ENCODE peak calls at places on chromosomes 2 and 18, in seven cellular contexts. One of them, this sample, is unnamed.

GRCh38 chr2:235330775-235331438 is 162.9 kb upstream of the AGAP1 start:
- DNase-seq in K562: no peak
- DNase-seq in choroid plexus epithelial cell: peak
- DNase-seq in HepG2: no peak
- DNase-seq in PC-9: peak
- DNase-seq in heart right ventricle: no peak
- DNase-seq in AG04450: peak
- DNase-seq in this sample: peak

GRCh38 chr2:53515435-53516332 is 251.9 kb upstream of the CHAC2 start:
- DNase-seq in PC-9: peak
- DNase-seq in HepG2: no peak
- DNase-seq in K562: no peak
- DNase-seq in choroid plexus epithelial cell: no peak
- DNase-seq in heart right ventricle: no peak
- DNase-seq in AG04450: no peak
- DNase-seq in this sample: peak

GRCh38 chr18:49364821-49365220 is 95.6 kb downstream of the DYM start:
- DNase-seq in heart right ventricle: no peak
- DNase-seq in choroid plexus epithelial cell: no peak
- DNase-seq in AG04450: no peak
- DNase-seq in K562: no peak
- DNase-seq in HepG2: no peak
- DNase-seq in PC-9: no peak
- DNase-seq in this sample: no peak

GRCh38 chr2:149098722-149099121 is 60.2 kb downstream of the LYPD6B start:
- DNase-seq in K562: no peak
- DNase-seq in PC-9: no peak
- DNase-seq in choroid plexus epithelial cell: no peak
- DNase-seq in heart right ventricle: no peak
- DNase-seq in AG04450: no peak
- DNase-seq in HepG2: no peak
- DNase-seq in this sample: peak

GRCh38 chr18:8812631-8813030 is 107.3 kb downstream of the MTCL1 start:
- DNase-seq in heart right ventricle: no peak
- DNase-seq in AG04450: no peak
- DNase-seq in HepG2: no peak
- DNase-seq in PC-9: no peak
- DNase-seq in choroid plexus epithelial cell: no peak
- DNase-seq in K562: no peak
- DNase-seq in this sample: no peak

GRCh38 chr2:58677763-58678162 is 436.6 kb upstream of the FANCL start:
- DNase-seq in HepG2: no peak
- DNase-seq in K562: no peak
- DNase-seq in heart right ventricle: no peak
- DNase-seq in AG04450: no peak
- DNase-seq in choroid plexus epithelial cell: no peak
- DNase-seq in PC-9: no peak
- DNase-seq in this sample: no peak

GRCh38 chr18:10059610-10060468 is 146.0 kb downstream of the VAPA start:
- DNase-seq in choroid plexus epithelial cell: no peak
- DNase-seq in K562: no peak
- DNase-seq in AG04450: no peak
- DNase-seq in heart right ventricle: peak
- DNase-seq in HepG2: no peak
- DNase-seq in PC-9: no peak
- DNase-seq in this sample: no peak

GRCh38 chr2:234544659-234545611 is 48.1 kb upstream of the ARL4C start:
- DNase-seq in AG04450: no peak
- DNase-seq in PC-9: peak
- DNase-seq in choroid plexus epithelial cell: peak
- DNase-seq in heart right ventricle: peak
- DNase-seq in HepG2: peak
- DNase-seq in K562: peak
- DNase-seq in this sample: peak

GRCh38 chr2:241978670-241979069 is 109.1 kb downstream of the RTP5 start:
- DNase-seq in choroid plexus epithelial cell: no peak
- DNase-seq in K562: no peak
- DNase-seq in heart right ventricle: no peak
- DNase-seq in AG04450: no peak
- DNase-seq in HepG2: no peak
- DNase-seq in PC-9: no peak
- DNase-seq in this sample: no peak

GRCh38 chr2:58055027-58055786 is 8.6 kb downstream of the VRK2 start:
- DNase-seq in heart right ventricle: no peak
- DNase-seq in HepG2: no peak
- DNase-seq in PC-9: no peak
- DNase-seq in choroid plexus epithelial cell: no peak
- DNase-seq in K562: no peak
- DNase-seq in AG04450: no peak
- DNase-seq in this sample: no peak

GRCh38 chr2:127083819-127084503 is 23.0 kb downstream of the BIN1 start:
- DNase-seq in K562: no peak
- DNase-seq in AG04450: peak
- DNase-seq in heart right ventricle: peak
- DNase-seq in choroid plexus epithelial cell: peak
- DNase-seq in PC-9: peak
- DNase-seq in HepG2: no peak
- DNase-seq in this sample: peak

GRCh38 chr2:127085260-127085666 is 21.7 kb downstream of the BIN1 start:
- DNase-seq in PC-9: peak
- DNase-seq in HepG2: no peak
- DNase-seq in K562: no peak
- DNase-seq in AG04450: no peak
- DNase-seq in heart right ventricle: no peak
- DNase-seq in choroid plexus epithelial cell: no peak
- DNase-seq in this sample: peak

GRCh38 chr2:127086800-127087737 is 19.9 kb downstream of the BIN1 start:
- DNase-seq in choroid plexus epithelial cell: peak
- DNase-seq in HepG2: no peak
- DNase-seq in K562: peak
- DNase-seq in AG04450: peak
- DNase-seq in heart right ventricle: peak
- DNase-seq in PC-9: no peak
- DNase-seq in this sample: peak

GRCh38 chr2:127082974-127083373 is 24.0 kb downstream of the BIN1 start:
- DNase-seq in PC-9: no peak
- DNase-seq in AG04450: no peak
- DNase-seq in heart right ventricle: no peak
- DNase-seq in HepG2: no peak
- DNase-seq in K562: no peak
- DNase-seq in choroid plexus epithelial cell: peak
- DNase-seq in this sample: peak

DNA sequence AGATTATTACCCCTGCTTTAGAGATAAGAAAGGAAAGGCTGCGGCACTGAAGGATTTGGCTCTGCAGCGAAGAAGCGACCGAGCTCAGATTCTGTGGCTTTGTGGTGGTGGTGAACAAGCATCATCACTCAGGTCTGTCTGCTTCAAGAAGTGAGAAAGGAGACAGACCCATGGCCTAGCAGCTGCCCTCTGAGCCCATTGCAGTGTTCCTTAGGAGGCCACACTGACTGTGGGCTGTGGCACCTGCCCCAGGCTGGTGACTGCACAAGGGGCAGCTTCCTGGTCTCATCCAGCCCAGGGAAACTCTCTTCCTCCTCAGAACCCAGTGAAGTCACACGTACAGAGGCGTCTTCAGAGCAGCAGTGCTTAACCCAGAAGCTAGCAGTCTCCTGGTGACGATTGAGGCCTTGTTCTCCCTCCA is 22.3 kb downstream of the BIN1 start:
- DNase-seq in HepG2: no peak
- DNase-seq in heart right ventricle: no peak
- DNase-seq in AG04450: no peak
- DNase-seq in K562: no peak
- DNase-seq in PC-9: no peak
- DNase-seq in choroid plexus epithelial cell: no peak
- DNase-seq in this sample: no peak
- H3K4me3 ChIP-seq in HepG2: no peak
- H3K4me3 ChIP-seq in heart right ventricle: no peak
- H3K4me3 ChIP-seq in AG04450: peak
- H3K4me3 ChIP-seq in K562: no peak
- H3K4me3 ChIP-seq in PC-9: no peak
- H3K4me3 ChIP-seq in choroid plexus epithelial cell: no peak
- H3K4me3 ChIP-seq in this sample: peak

GRCh38 chr2:230924470-230925341 is at the start of gene GPR55:
- DNase-seq in heart right ventricle: no peak
- DNase-seq in PC-9: no peak
- DNase-seq in AG04450: no peak
- DNase-seq in choroid plexus epithelial cell: no peak
- DNase-seq in K562: peak
- DNase-seq in HepG2: no peak
- DNase-seq in this sample: no peak
- TF ChIP-seq CTCF in heart right ventricle: no peak
- TF ChIP-seq CTCF in PC-9: peak
- TF ChIP-seq CTCF in AG04450: peak
- TF ChIP-seq CTCF in choroid plexus epithelial cell: peak
- TF ChIP-seq CTCF in K562: peak
- TF ChIP-seq CTCF in HepG2: peak
- TF ChIP-seq CTCF in this sample: no peak

GRCh38 chr18:58639751-58640427 is 11.0 kb upstream of the ALPK2 start:
- DNase-seq in HepG2: no peak
- DNase-seq in heart right ventricle: no peak
- DNase-seq in choroid plexus epithelial cell: peak
- DNase-seq in PC-9: no peak
- DNase-seq in AG04450: peak
- DNase-seq in K562: no peak
- DNase-seq in this sample: peak
- H3K4me3 ChIP-seq in HepG2: no peak
- H3K4me3 ChIP-seq in heart right ventricle: no peak
- H3K4me3 ChIP-seq in choroid plexus epithelial cell: no peak
- H3K4me3 ChIP-seq in PC-9: no peak
- H3K4me3 ChIP-seq in AG04450: no peak
- H3K4me3 ChIP-seq in K562: no peak
- H3K4me3 ChIP-seq in this sample: no peak

GRCh38 chr18:28109781-28110460 is 67.0 kb downstream of the CDH2 start:
- DNase-seq in HepG2: no peak
- DNase-seq in AG04450: no peak
- DNase-seq in choroid plexus epithelial cell: no peak
- DNase-seq in PC-9: no peak
- DNase-seq in K562: no peak
- DNase-seq in heart right ventricle: no peak
- DNase-seq in this sample: peak

GRCh38 chr18:28112056-28112470 is 64.9 kb downstream of the CDH2 start:
- DNase-seq in choroid plexus epithelial cell: peak
- DNase-seq in HepG2: no peak
- DNase-seq in AG04450: no peak
- DNase-seq in K562: no peak
- DNase-seq in heart right ventricle: peak
- DNase-seq in PC-9: no peak
- DNase-seq in this sample: peak

GRCh38 chr18:28110924-28111323 is 66.0 kb downstream of the CDH2 start:
- DNase-seq in PC-9: no peak
- DNase-seq in heart right ventricle: no peak
- DNase-seq in HepG2: no peak
- DNase-seq in choroid plexus epithelial cell: no peak
- DNase-seq in AG04450: no peak
- DNase-seq in K562: no peak
- DNase-seq in this sample: no peak

GRCh38 chr18:28108254-28108653 is 68.7 kb downstream of the CDH2 start:
- DNase-seq in K562: no peak
- DNase-seq in HepG2: no peak
- DNase-seq in heart right ventricle: no peak
- DNase-seq in choroid plexus epithelial cell: no peak
- DNase-seq in PC-9: no peak
- DNase-seq in AG04450: no peak
- DNase-seq in this sample: no peak

DNA sequence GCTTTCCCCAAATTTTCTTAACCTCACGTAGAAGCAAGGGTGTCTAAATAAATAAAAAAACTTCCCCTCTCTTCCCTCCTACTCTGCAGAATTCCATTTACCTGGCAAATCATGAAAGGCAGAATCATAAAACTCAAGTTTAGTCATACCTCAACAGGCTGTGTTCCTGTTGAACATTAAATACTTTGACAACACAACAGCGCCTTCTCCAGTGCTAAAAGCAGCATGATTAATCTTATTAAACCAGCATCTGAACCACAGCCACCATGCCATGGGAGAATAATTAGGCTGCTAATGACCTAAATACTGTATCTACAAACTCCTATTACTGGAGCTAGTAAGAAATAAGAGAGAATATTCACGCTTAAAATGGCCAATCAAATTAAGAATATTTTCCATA is 68.1 kb downstream of the CDH2 start:
- DNase-seq in PC-9: no peak
- DNase-seq in choroid plexus epithelial cell: peak
- DNase-seq in K562: no peak
- DNase-seq in AG04450: no peak
- DNase-seq in HepG2: no peak
- DNase-seq in heart right ventricle: no peak
- DNase-seq in this sample: peak
- TF ChIP-seq CTCF in PC-9: no peak
- TF ChIP-seq CTCF in choroid plexus epithelial cell: peak
- TF ChIP-seq CTCF in K562: no peak
- TF ChIP-seq CTCF in AG04450: no peak
- TF ChIP-seq CTCF in HepG2: peak
- TF ChIP-seq CTCF in heart right ventricle: no peak
- TF ChIP-seq CTCF in this sample: no peak

GRCh38 chr2:181165199-181165868 is 184.9 kb downstream of the UBE2E3 start:
- DNase-seq in PC-9: no peak
- DNase-seq in AG04450: no peak
- DNase-seq in heart right ventricle: no peak
- DNase-seq in K562: no peak
- DNase-seq in choroid plexus epithelial cell: no peak
- DNase-seq in HepG2: no peak
- DNase-seq in this sample: no peak
- H3K4me3 ChIP-seq in PC-9: no peak
- H3K4me3 ChIP-seq in AG04450: no peak
- H3K4me3 ChIP-seq in heart right ventricle: no peak
- H3K4me3 ChIP-seq in K562: no peak
- H3K4me3 ChIP-seq in choroid plexus epithelial cell: no peak
- H3K4me3 ChIP-seq in HepG2: no peak
- H3K4me3 ChIP-seq in this sample: no peak

GRCh38 chr18:50719471-50719987 is 100.3 kb downstream of the MRO start:
- DNase-seq in K562: no peak
- DNase-seq in heart right ventricle: no peak
- DNase-seq in choroid plexus epithelial cell: no peak
- DNase-seq in PC-9: no peak
- DNase-seq in AG04450: no peak
- DNase-seq in HepG2: no peak
- DNase-seq in this sample: no peak

GRCh38 chr18:50721006-50721405 is 98.8 kb downstream of the MRO start:
- DNase-seq in choroid plexus epithelial cell: no peak
- DNase-seq in K562: no peak
- DNase-seq in heart right ventricle: no peak
- DNase-seq in PC-9: no peak
- DNase-seq in AG04450: no peak
- DNase-seq in HepG2: no peak
- DNase-seq in this sample: no peak

GRCh38 chr18:50724631-50725235 is 95.1 kb downstream of the MRO start:
- DNase-seq in K562: no peak
- DNase-seq in AG04450: no peak
- DNase-seq in PC-9: no peak
- DNase-seq in heart right ventricle: peak
- DNase-seq in choroid plexus epithelial cell: no peak
- DNase-seq in HepG2: no peak
- DNase-seq in this sample: no peak

GRCh38 chr18:50720281-50720680 is 99.5 kb downstream of the MRO start:
- DNase-seq in PC-9: no peak
- DNase-seq in HepG2: no peak
- DNase-seq in K562: no peak
- DNase-seq in AG04450: no peak
- DNase-seq in heart right ventricle: no peak
- DNase-seq in choroid plexus epithelial cell: no peak
- DNase-seq in this sample: no peak

GRCh38 chr18:50722311-50722710 is 97.5 kb downstream of the MRO start:
- DNase-seq in choroid plexus epithelial cell: no peak
- DNase-seq in HepG2: no peak
- DNase-seq in K562: no peak
- DNase-seq in PC-9: no peak
- DNase-seq in heart right ventricle: no peak
- DNase-seq in AG04450: no peak
- DNase-seq in this sample: no peak
- TF ChIP-seq CTCF in choroid plexus epithelial cell: no peak
- TF ChIP-seq CTCF in HepG2: no peak
- TF ChIP-seq CTCF in K562: no peak
- TF ChIP-seq CTCF in PC-9: no peak
- TF ChIP-seq CTCF in heart right ventricle: no peak
- TF ChIP-seq CTCF in AG04450: no peak
- TF ChIP-seq CTCF in this sample: no peak